ENCODE peak calls at places on chromosomes 6 and 20, in five cellular contexts. F is fibroblast of mammary gland, O is kidney tubule cell, Y is A549, H is PC-3. A is an unnamed sample.
A peak's percentile ranks its signal among the peaks of the same experiment; 100 is the strongest.

GRCh38 chr20:47681977-47682812 is 103.1 kb downstream of the SULF2 start:
- DNase-seq in F (peak; percentile 29), O (no peak), Y (peak; percentile 43), H (no peak), A (no peak)

GRCh38 chr20:36563415-36563814 is 10.0 kb upstream of the TGIF2 start:
- DNase-seq in F (no peak), O (no peak), Y (no peak), H (no peak), A (no peak)

GRCh38 chr6:133062077-133062476 is 179.1 kb upstream of the EYA4 start:
- DNase-seq in F (peak; percentile 99), O (no peak), Y (peak; percentile 1), H (peak; percentile 81), A (no peak)

GRCh38 chr6:43172127-43173007 is 1.3 kb downstream of the SRF start:
- DNase-seq in F (no peak), O (peak; percentile 60), Y (peak; percentile 24), H (peak; percentile 36), A (peak; percentile 78)

GRCh38 chr6:101395345-101395744 is 1.8 kb downstream of the GRIK2 start:
- DNase-seq in F (no peak), O (peak; percentile 2), Y (no peak), H (peak; percentile 15), A (peak; percentile 71)

GRCh38 chr20:37565134-37565811 is 37.6 kb upstream of the BLCAP start:
- DNase-seq in F (no peak), O (peak; percentile 40), Y (no peak), H (no peak), A (peak; percentile 50)

GRCh38 chr6:146355521-146356100 is 188.0 kb upstream of the RAB32 start:
- DNase-seq in F (no peak), O (peak; percentile 75), Y (no peak), H (no peak), A (no peak)

GRCh38 chr20:3651204-3651970 is 11.8 kb downstream of the GFRA4 start:
- DNase-seq in F (no peak), O (no peak), Y (no peak), H (no peak), A (peak; percentile 5)

GRCh38 chr6:82396964-82397761 is 33.5 kb downstream of the TPBG start:
- DNase-seq in F (peak; percentile 99), O (peak; percentile 97), Y (peak; percentile 57), H (peak; percentile 93), A (peak; percentile 16)

GRCh38 chr20:38842017-38842416 is 36.5 kb downstream of the PPP1R16B start:
- DNase-seq in F (no peak), O (no peak), Y (no peak), H (no peak), A (no peak)

GRCh38 chr6:130524552-130524951 is 158.7 kb downstream of the TMEM200A start:
- DNase-seq in F (no peak), O (no peak), Y (no peak), H (no peak), A (no peak)

GRCh38 chr20:18928626-18929025 is 115.0 kb downstream of the SCP2D1 start:
- DNase-seq in F (no peak), O (no peak), Y (no peak), H (no peak), A (peak; percentile 80)

GRCh38 chr6:5214570-5215052 is 46.1 kb downstream of the LYRM4 start:
- DNase-seq in F (peak; percentile 37), O (peak; percentile 38), Y (peak; percentile 25), H (peak; percentile 58), A (peak; percentile 46)

GRCh38 chr6:116049381-116049780 is 11.3 kb downstream of the FRK start:
- DNase-seq in F (no peak), O (no peak), Y (no peak), H (no peak), A (no peak)

GRCh38 chr20:63702036-63702665 is 5.6 kb downstream of the ARFRP1 start:
- DNase-seq in F (no peak), O (no peak), Y (no peak), H (no peak), A (no peak)

GRCh38 chr6:109441069-109441816 is 719 bp downstream of the SMPD2 start:
- DNase-seq in F (peak; percentile 31), O (peak; percentile 73), Y (peak; percentile 60), H (peak; percentile 37), A (peak; percentile 66)

GRCh38 chr6:7639427-7639826 is 49.4 kb downstream of the SNRNP48 start:
- DNase-seq in F (no peak), O (no peak), Y (no peak), H (no peak), A (no peak)

GRCh38 chr20:39213476-39214145 is 251.5 kb downstream of the DHX35 start:
- DNase-seq in F (no peak), O (no peak), Y (no peak), H (no peak), A (no peak)

GRCh38 chr20:18056174-18057105 is 1.3 kb downstream of the OVOL2 start:
- DNase-seq in F (no peak), O (no peak), Y (peak; percentile 34), H (peak; percentile 60), A (peak; percentile 94)

GRCh38 chr6:39072830-39073229 is 24.2 kb downstream of the GLP1R start:
- DNase-seq in F (no peak), O (no peak), Y (no peak), H (no peak), A (no peak)